ENCODE peak calls at places on chromosomes 13 and 19, in nine cellular contexts. One of them, this sample, is unnamed.

GRCh38 chr19:13262450-13262849 is 112.2 kb downstream of the IER2 start:
- DNase-seq in OCI-LY7: peak
- DNase-seq in IMR-90: peak
- DNase-seq in adrenal gland: peak
- DNase-seq in astrocyte of the cerebellum: peak
- DNase-seq in neural progenitor cell: peak
- DNase-seq in choroid plexus epithelial cell: peak
- DNase-seq in foreskin fibroblast: peak
- DNase-seq in fibroblast of the aortic adventitia: peak
- DNase-seq in this sample: peak

GRCh38 chr13:63092461-63092860 is 1676.8 kb upstream of the PCDH20 start:
- DNase-seq in OCI-LY7: no peak
- DNase-seq in IMR-90: peak
- DNase-seq in adrenal gland: no peak
- DNase-seq in astrocyte of the cerebellum: peak
- DNase-seq in neural progenitor cell: no peak
- DNase-seq in choroid plexus epithelial cell: peak
- DNase-seq in foreskin fibroblast: no peak
- DNase-seq in fibroblast of the aortic adventitia: no peak
- DNase-seq in this sample: no peak

GRCh38 chr13:59701261-59701660 is 462.5 kb downstream of the DIAPH3 start:
- DNase-seq in OCI-LY7: no peak
- DNase-seq in IMR-90: no peak
- DNase-seq in adrenal gland: no peak
- DNase-seq in astrocyte of the cerebellum: no peak
- DNase-seq in neural progenitor cell: no peak
- DNase-seq in choroid plexus epithelial cell: no peak
- DNase-seq in foreskin fibroblast: no peak
- DNase-seq in fibroblast of the aortic adventitia: no peak
- DNase-seq in this sample: no peak

GRCh38 chr13:29165840-29166239 is 345.7 kb downstream of the MTUS2 start:
- DNase-seq in OCI-LY7: no peak
- DNase-seq in IMR-90: no peak
- DNase-seq in adrenal gland: no peak
- DNase-seq in astrocyte of the cerebellum: no peak
- DNase-seq in neural progenitor cell: no peak
- DNase-seq in choroid plexus epithelial cell: peak
- DNase-seq in foreskin fibroblast: peak
- DNase-seq in fibroblast of the aortic adventitia: no peak
- DNase-seq in this sample: peak

GRCh38 chr19:41904118-41904870 is 21.3 kb downstream of the ARHGEF1 start:
- DNase-seq in OCI-LY7: no peak
- DNase-seq in IMR-90: no peak
- DNase-seq in adrenal gland: no peak
- DNase-seq in astrocyte of the cerebellum: no peak
- DNase-seq in neural progenitor cell: no peak
- DNase-seq in choroid plexus epithelial cell: no peak
- DNase-seq in foreskin fibroblast: no peak
- DNase-seq in fibroblast of the aortic adventitia: no peak
- DNase-seq in this sample: no peak

GRCh38 chr19:6738726-6739389 is 622 bp upstream of the TRIP10 start:
- DNase-seq in OCI-LY7: peak
- DNase-seq in IMR-90: peak
- DNase-seq in adrenal gland: peak
- DNase-seq in astrocyte of the cerebellum: no peak
- DNase-seq in neural progenitor cell: peak
- DNase-seq in choroid plexus epithelial cell: no peak
- DNase-seq in foreskin fibroblast: no peak
- DNase-seq in fibroblast of the aortic adventitia: no peak
- DNase-seq in this sample: no peak

GRCh38 chr19:7513809-7514642 is 1.9 kb upstream of the ZNF358 start:
- DNase-seq in OCI-LY7: no peak
- DNase-seq in IMR-90: no peak
- DNase-seq in adrenal gland: no peak
- DNase-seq in astrocyte of the cerebellum: no peak
- DNase-seq in neural progenitor cell: no peak
- DNase-seq in choroid plexus epithelial cell: no peak
- DNase-seq in foreskin fibroblast: no peak
- DNase-seq in fibroblast of the aortic adventitia: no peak
- DNase-seq in this sample: no peak

GRCh38 chr19:7867092-7867844 is 6.9 kb downstream of the PRR36 start:
- DNase-seq in OCI-LY7: no peak
- DNase-seq in IMR-90: no peak
- DNase-seq in adrenal gland: no peak
- DNase-seq in astrocyte of the cerebellum: no peak
- DNase-seq in neural progenitor cell: no peak
- DNase-seq in choroid plexus epithelial cell: no peak
- DNase-seq in foreskin fibroblast: no peak
- DNase-seq in fibroblast of the aortic adventitia: no peak
- DNase-seq in this sample: no peak

GRCh38 chr13:105914637-105915036 is 620.8 kb downstream of the EFNB2 start:
- DNase-seq in OCI-LY7: no peak
- DNase-seq in IMR-90: peak
- DNase-seq in adrenal gland: no peak
- DNase-seq in astrocyte of the cerebellum: peak
- DNase-seq in neural progenitor cell: no peak
- DNase-seq in choroid plexus epithelial cell: peak
- DNase-seq in foreskin fibroblast: peak
- DNase-seq in fibroblast of the aortic adventitia: peak
- DNase-seq in this sample: peak

GRCh38 chr19:5336195-5336965 is 4.2 kb downstream of the PTPRS start:
- DNase-seq in OCI-LY7: peak
- DNase-seq in IMR-90: no peak
- DNase-seq in adrenal gland: no peak
- DNase-seq in astrocyte of the cerebellum: no peak
- DNase-seq in neural progenitor cell: peak
- DNase-seq in choroid plexus epithelial cell: no peak
- DNase-seq in foreskin fibroblast: no peak
- DNase-seq in fibroblast of the aortic adventitia: no peak
- DNase-seq in this sample: no peak

GRCh38 chr19:47891622-47891922 is 5.5 kb upstream of the SULT2A1 start:
- DNase-seq in OCI-LY7: no peak
- DNase-seq in IMR-90: no peak
- DNase-seq in adrenal gland: no peak
- DNase-seq in astrocyte of the cerebellum: no peak
- DNase-seq in neural progenitor cell: no peak
- DNase-seq in choroid plexus epithelial cell: no peak
- DNase-seq in foreskin fibroblast: no peak
- DNase-seq in fibroblast of the aortic adventitia: no peak
- DNase-seq in this sample: no peak

GRCh38 chr19:44748426-44749254 is at the start of gene BCL3:
- DNase-seq in OCI-LY7: peak
- DNase-seq in IMR-90: no peak
- DNase-seq in adrenal gland: peak
- DNase-seq in astrocyte of the cerebellum: no peak
- DNase-seq in neural progenitor cell: peak
- DNase-seq in choroid plexus epithelial cell: no peak
- DNase-seq in foreskin fibroblast: peak
- DNase-seq in fibroblast of the aortic adventitia: no peak
- DNase-seq in this sample: peak

GRCh38 chr19:43560687-43561086 is 14.6 kb downstream of the XRCC1 start:
- DNase-seq in OCI-LY7: no peak
- DNase-seq in IMR-90: peak
- DNase-seq in adrenal gland: peak
- DNase-seq in astrocyte of the cerebellum: no peak
- DNase-seq in neural progenitor cell: no peak
- DNase-seq in choroid plexus epithelial cell: peak
- DNase-seq in foreskin fibroblast: no peak
- DNase-seq in fibroblast of the aortic adventitia: no peak
- DNase-seq in this sample: no peak

GRCh38 chr19:21197589-21198295 is 55.9 kb downstream of the ZNF431 start:
- DNase-seq in OCI-LY7: no peak
- DNase-seq in IMR-90: peak
- DNase-seq in adrenal gland: peak
- DNase-seq in astrocyte of the cerebellum: no peak
- DNase-seq in neural progenitor cell: no peak
- DNase-seq in choroid plexus epithelial cell: peak
- DNase-seq in foreskin fibroblast: no peak
- DNase-seq in fibroblast of the aortic adventitia: no peak
- DNase-seq in this sample: no peak

GRCh38 chr19:47020132-47020805 is 632 bp downstream of the NPAS1 start:
- DNase-seq in OCI-LY7: no peak
- DNase-seq in IMR-90: no peak
- DNase-seq in adrenal gland: no peak
- DNase-seq in astrocyte of the cerebellum: no peak
- DNase-seq in neural progenitor cell: peak
- DNase-seq in choroid plexus epithelial cell: no peak
- DNase-seq in foreskin fibroblast: no peak
- DNase-seq in fibroblast of the aortic adventitia: no peak
- DNase-seq in this sample: no peak

GRCh38 chr19:6259312-6259861 is 20.4 kb downstream of the MLLT1 start:
- DNase-seq in OCI-LY7: no peak
- DNase-seq in IMR-90: peak
- DNase-seq in adrenal gland: no peak
- DNase-seq in astrocyte of the cerebellum: no peak
- DNase-seq in neural progenitor cell: no peak
- DNase-seq in choroid plexus epithelial cell: peak
- DNase-seq in foreskin fibroblast: no peak
- DNase-seq in fibroblast of the aortic adventitia: peak
- DNase-seq in this sample: no peak

DNA sequence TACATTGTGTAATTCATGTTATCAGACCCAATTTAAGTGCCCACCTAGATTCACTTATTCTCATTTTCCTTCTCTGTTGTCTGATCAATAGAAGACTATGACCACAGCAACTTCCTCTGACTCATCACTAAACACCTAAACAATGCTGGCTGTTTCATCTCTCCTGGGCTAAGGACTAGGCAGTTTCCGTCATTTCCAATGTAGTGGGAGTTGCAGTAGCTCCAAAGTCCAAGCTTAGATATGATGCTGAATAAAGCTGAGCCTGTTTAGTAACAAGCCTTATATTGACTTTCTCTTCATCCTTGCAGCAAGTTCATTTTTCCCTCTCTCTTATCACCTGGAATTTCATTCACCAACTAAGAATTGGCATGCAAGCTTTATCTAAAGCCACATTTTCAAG is 53.5 kb upstream of the PCDH9 start:
- DNase-seq in OCI-LY7: no peak
- DNase-seq in IMR-90: peak
- DNase-seq in adrenal gland: no peak
- DNase-seq in astrocyte of the cerebellum: no peak
- DNase-seq in neural progenitor cell: no peak
- DNase-seq in choroid plexus epithelial cell: peak
- DNase-seq in foreskin fibroblast: no peak
- DNase-seq in fibroblast of the aortic adventitia: no peak
- DNase-seq in this sample: no peak
- TF ChIP-seq CTCF in OCI-LY7: no peak
- TF ChIP-seq CTCF in IMR-90: no peak
- TF ChIP-seq CTCF in adrenal gland: no peak
- TF ChIP-seq CTCF in astrocyte of the cerebellum: no peak
- TF ChIP-seq CTCF in neural progenitor cell: no peak
- TF ChIP-seq CTCF in choroid plexus epithelial cell: no peak
- TF ChIP-seq CTCF in foreskin fibroblast: no peak
- TF ChIP-seq CTCF in fibroblast of the aortic adventitia: no peak
- TF ChIP-seq CTCF in this sample: no peak

GRCh38 chr19:14471436-14472187 is 3.5 kb downstream of the PTGER1 start:
- DNase-seq in OCI-LY7: no peak
- DNase-seq in IMR-90: no peak
- DNase-seq in adrenal gland: no peak
- DNase-seq in astrocyte of the cerebellum: no peak
- DNase-seq in neural progenitor cell: no peak
- DNase-seq in choroid plexus epithelial cell: no peak
- DNase-seq in foreskin fibroblast: no peak
- DNase-seq in fibroblast of the aortic adventitia: no peak
- DNase-seq in this sample: no peak
- H3K4me3 ChIP-seq in OCI-LY7: no peak
- H3K4me3 ChIP-seq in IMR-90: no peak
- H3K4me3 ChIP-seq in adrenal gland: no peak
- H3K4me3 ChIP-seq in astrocyte of the cerebellum: no peak
- H3K4me3 ChIP-seq in neural progenitor cell: peak
- H3K4me3 ChIP-seq in choroid plexus epithelial cell: no peak
- H3K4me3 ChIP-seq in foreskin fibroblast: no peak
- H3K4me3 ChIP-seq in fibroblast of the aortic adventitia: no peak
- H3K4me3 ChIP-seq in this sample: no peak

GRCh38 chr19:16542045-16542893 is at the start of gene CHERP:
- DNase-seq in OCI-LY7: peak
- DNase-seq in IMR-90: peak
- DNase-seq in adrenal gland: peak
- DNase-seq in astrocyte of the cerebellum: peak
- DNase-seq in neural progenitor cell: peak
- DNase-seq in choroid plexus epithelial cell: peak
- DNase-seq in foreskin fibroblast: peak
- DNase-seq in fibroblast of the aortic adventitia: peak
- DNase-seq in this sample: peak
- TF ChIP-seq CTCF in OCI-LY7: peak
- TF ChIP-seq CTCF in IMR-90: no peak
- TF ChIP-seq CTCF in adrenal gland: no peak
- TF ChIP-seq CTCF in astrocyte of the cerebellum: no peak
- TF ChIP-seq CTCF in neural progenitor cell: peak
- TF ChIP-seq CTCF in choroid plexus epithelial cell: no peak
- TF ChIP-seq CTCF in foreskin fibroblast: no peak
- TF ChIP-seq CTCF in fibroblast of the aortic adventitia: no peak
- TF ChIP-seq CTCF in this sample: no peak

GRCh38 chr19:53908106-53908932 is 759 bp upstream of the CACNG7 start:
- DNase-seq in OCI-LY7: peak
- DNase-seq in IMR-90: peak
- DNase-seq in adrenal gland: peak
- DNase-seq in astrocyte of the cerebellum: peak
- DNase-seq in neural progenitor cell: peak
- DNase-seq in choroid plexus epithelial cell: peak
- DNase-seq in foreskin fibroblast: peak
- DNase-seq in fibroblast of the aortic adventitia: peak
- DNase-seq in this sample: peak

GRCh38 chr19:53907690-53908089 is 1.4 kb upstream of the CACNG7 start:
- DNase-seq in OCI-LY7: no peak
- DNase-seq in IMR-90: no peak
- DNase-seq in adrenal gland: no peak
- DNase-seq in astrocyte of the cerebellum: no peak
- DNase-seq in neural progenitor cell: no peak
- DNase-seq in choroid plexus epithelial cell: no peak
- DNase-seq in foreskin fibroblast: no peak
- DNase-seq in fibroblast of the aortic adventitia: no peak
- DNase-seq in this sample: no peak

GRCh38 chr19:53910170-53910518 is 1.1 kb downstream of the CACNG7 start:
- DNase-seq in OCI-LY7: no peak
- DNase-seq in IMR-90: no peak
- DNase-seq in adrenal gland: no peak
- DNase-seq in astrocyte of the cerebellum: no peak
- DNase-seq in neural progenitor cell: peak
- DNase-seq in choroid plexus epithelial cell: no peak
- DNase-seq in foreskin fibroblast: no peak
- DNase-seq in fibroblast of the aortic adventitia: peak
- DNase-seq in this sample: no peak

GRCh38 chr19:53909471-53910169 is 542 bp downstream of the CACNG7 start:
- DNase-seq in OCI-LY7: no peak
- DNase-seq in IMR-90: no peak
- DNase-seq in adrenal gland: no peak
- DNase-seq in astrocyte of the cerebellum: no peak
- DNase-seq in neural progenitor cell: peak
- DNase-seq in choroid plexus epithelial cell: no peak
- DNase-seq in foreskin fibroblast: no peak
- DNase-seq in fibroblast of the aortic adventitia: no peak
- DNase-seq in this sample: no peak

DNA sequence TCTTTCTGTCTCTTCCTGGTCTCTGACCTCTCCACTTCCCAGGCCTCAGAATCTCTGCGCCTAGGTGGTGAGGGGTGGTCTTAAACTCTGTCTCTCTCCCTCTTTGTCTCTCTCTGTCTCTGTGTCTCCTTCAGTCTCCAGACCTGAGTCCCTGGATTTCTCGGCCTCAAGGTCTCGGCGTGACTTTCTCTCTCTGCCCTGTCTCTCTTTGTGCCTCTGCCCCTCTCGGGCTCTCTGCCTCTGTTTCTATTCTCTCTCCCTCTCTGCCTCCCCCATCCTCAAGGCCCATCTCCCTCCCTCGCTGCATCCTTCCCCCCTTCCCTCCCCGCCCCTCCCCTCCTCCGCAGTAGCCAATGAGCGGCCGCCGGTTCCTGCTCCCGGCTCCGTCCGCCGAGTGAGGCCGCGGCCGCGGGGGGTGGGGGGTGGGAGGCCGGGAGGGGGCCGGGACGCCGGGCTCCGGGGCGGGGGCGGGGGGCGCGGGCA is at the start of gene CACNG7:
- DNase-seq in OCI-LY7: no peak
- DNase-seq in IMR-90: no peak
- DNase-seq in adrenal gland: no peak
- DNase-seq in astrocyte of the cerebellum: no peak
- DNase-seq in neural progenitor cell: peak
- DNase-seq in choroid plexus epithelial cell: no peak
- DNase-seq in foreskin fibroblast: no peak
- DNase-seq in fibroblast of the aortic adventitia: peak
- DNase-seq in this sample: no peak
- H3K4me3 ChIP-seq in OCI-LY7: no peak
- H3K4me3 ChIP-seq in IMR-90: peak
- H3K4me3 ChIP-seq in adrenal gland: no peak
- H3K4me3 ChIP-seq in astrocyte of the cerebellum: peak
- H3K4me3 ChIP-seq in neural progenitor cell: peak
- H3K4me3 ChIP-seq in choroid plexus epithelial cell: no peak
- H3K4me3 ChIP-seq in foreskin fibroblast: peak
- H3K4me3 ChIP-seq in fibroblast of the aortic adventitia: peak
- H3K4me3 ChIP-seq in this sample: peak